ENCODE peak calls at places on chromosome 22, in seven cellular contexts. One of them, this sample, is unnamed.

GRCh38 chr22:26484360-26484706 is 656 bp downstream of the SRRD start:
- DNase-seq in CD4-positive, alpha-beta T cell: no peak
- DNase-seq in brain microvascular endothelial cell: no peak
- DNase-seq in lung: no peak
- DNase-seq in fibroblast of mammary gland: peak
- DNase-seq in glutamatergic neuron: no peak
- DNase-seq in progenitor cell of endocrine pancreas: no peak
- DNase-seq in this sample: no peak

GRCh38 chr22:37485714-37486223 is 415 bp downstream of the MFNG start:
- DNase-seq in glutamatergic neuron: no peak
- DNase-seq in progenitor cell of endocrine pancreas: no peak
- DNase-seq in lung: no peak
- DNase-seq in fibroblast of mammary gland: no peak
- DNase-seq in brain microvascular endothelial cell: no peak
- DNase-seq in CD4-positive, alpha-beta T cell: no peak
- DNase-seq in this sample: no peak

GRCh38 chr22:30884211-30885000 is 84.2 kb downstream of the MORC2 start:
- DNase-seq in fibroblast of mammary gland: no peak
- DNase-seq in brain microvascular endothelial cell: no peak
- DNase-seq in progenitor cell of endocrine pancreas: no peak
- DNase-seq in CD4-positive, alpha-beta T cell: no peak
- DNase-seq in lung: no peak
- DNase-seq in glutamatergic neuron: peak
- DNase-seq in this sample: no peak

GRCh38 chr22:44672632-44673031 is 29.4 kb upstream of the PRR5 start:
- DNase-seq in fibroblast of mammary gland: no peak
- DNase-seq in lung: no peak
- DNase-seq in CD4-positive, alpha-beta T cell: no peak
- DNase-seq in glutamatergic neuron: no peak
- DNase-seq in brain microvascular endothelial cell: no peak
- DNase-seq in progenitor cell of endocrine pancreas: no peak
- DNase-seq in this sample: no peak

GRCh38 chr22:48959496-48959895 is 868.2 kb downstream of the BRD1 start:
- DNase-seq in progenitor cell of endocrine pancreas: peak
- DNase-seq in CD4-positive, alpha-beta T cell: no peak
- DNase-seq in lung: no peak
- DNase-seq in brain microvascular endothelial cell: no peak
- DNase-seq in glutamatergic neuron: no peak
- DNase-seq in fibroblast of mammary gland: no peak
- DNase-seq in this sample: peak

GRCh38 chr22:33000342-33001280 is 57.6 kb downstream of the SYN3 start:
- DNase-seq in progenitor cell of endocrine pancreas: peak
- DNase-seq in fibroblast of mammary gland: peak
- DNase-seq in brain microvascular endothelial cell: peak
- DNase-seq in lung: no peak
- DNase-seq in CD4-positive, alpha-beta T cell: peak
- DNase-seq in glutamatergic neuron: peak
- DNase-seq in this sample: peak

GRCh38 chr22:37427128-37427710 is at the start of gene ELFN2:
- DNase-seq in lung: no peak
- DNase-seq in glutamatergic neuron: peak
- DNase-seq in CD4-positive, alpha-beta T cell: no peak
- DNase-seq in brain microvascular endothelial cell: no peak
- DNase-seq in progenitor cell of endocrine pancreas: no peak
- DNase-seq in fibroblast of mammary gland: no peak
- DNase-seq in this sample: no peak

GRCh38 chr22:48754611-48755331 is 1072.9 kb downstream of the BRD1 start:
- DNase-seq in progenitor cell of endocrine pancreas: no peak
- DNase-seq in brain microvascular endothelial cell: no peak
- DNase-seq in fibroblast of mammary gland: no peak
- DNase-seq in lung: peak
- DNase-seq in glutamatergic neuron: peak
- DNase-seq in CD4-positive, alpha-beta T cell: no peak
- DNase-seq in this sample: peak

GRCh38 chr22:29143848-29144785 is 61.6 kb upstream of the EMID1 start:
- DNase-seq in CD4-positive, alpha-beta T cell: no peak
- DNase-seq in brain microvascular endothelial cell: no peak
- DNase-seq in fibroblast of mammary gland: no peak
- DNase-seq in glutamatergic neuron: no peak
- DNase-seq in lung: no peak
- DNase-seq in progenitor cell of endocrine pancreas: no peak
- DNase-seq in this sample: no peak

GRCh38 chr22:22342697-22343602 is 98.4 kb downstream of the VPREB1 start:
- DNase-seq in glutamatergic neuron: peak
- DNase-seq in fibroblast of mammary gland: peak
- DNase-seq in progenitor cell of endocrine pancreas: peak
- DNase-seq in brain microvascular endothelial cell: no peak
- DNase-seq in lung: peak
- DNase-seq in CD4-positive, alpha-beta T cell: peak
- DNase-seq in this sample: no peak

GRCh38 chr22:42769238-42769573 is 48.5 kb upstream of the A4GALT start:
- DNase-seq in lung: no peak
- DNase-seq in glutamatergic neuron: no peak
- DNase-seq in brain microvascular endothelial cell: no peak
- DNase-seq in CD4-positive, alpha-beta T cell: no peak
- DNase-seq in fibroblast of mammary gland: no peak
- DNase-seq in progenitor cell of endocrine pancreas: no peak
- DNase-seq in this sample: no peak

GRCh38 chr22:17788528-17789378 is 14.5 kb upstream of the BID start:
- DNase-seq in glutamatergic neuron: no peak
- DNase-seq in brain microvascular endothelial cell: no peak
- DNase-seq in fibroblast of mammary gland: no peak
- DNase-seq in lung: no peak
- DNase-seq in CD4-positive, alpha-beta T cell: no peak
- DNase-seq in progenitor cell of endocrine pancreas: no peak
- DNase-seq in this sample: no peak

GRCh38 chr22:37378642-37379058 is 48.6 kb downstream of the ELFN2 start:
- DNase-seq in CD4-positive, alpha-beta T cell: no peak
- DNase-seq in brain microvascular endothelial cell: no peak
- DNase-seq in lung: no peak
- DNase-seq in fibroblast of mammary gland: no peak
- DNase-seq in progenitor cell of endocrine pancreas: no peak
- DNase-seq in glutamatergic neuron: no peak
- DNase-seq in this sample: no peak

GRCh38 chr22:17422736-17423343 is 53.6 kb downstream of the CECR2 start:
- DNase-seq in glutamatergic neuron: no peak
- DNase-seq in brain microvascular endothelial cell: no peak
- DNase-seq in fibroblast of mammary gland: no peak
- DNase-seq in CD4-positive, alpha-beta T cell: no peak
- DNase-seq in lung: no peak
- DNase-seq in progenitor cell of endocrine pancreas: no peak
- DNase-seq in this sample: no peak

GRCh38 chr22:22800716-22801115 is 86.9 kb upstream of the IGLL5 start:
- DNase-seq in progenitor cell of endocrine pancreas: no peak
- DNase-seq in fibroblast of mammary gland: peak
- DNase-seq in lung: peak
- DNase-seq in CD4-positive, alpha-beta T cell: no peak
- DNase-seq in brain microvascular endothelial cell: no peak
- DNase-seq in glutamatergic neuron: no peak
- DNase-seq in this sample: no peak

GRCh38 chr22:26713823-26714449 is 56.5 kb downstream of the MIAT start:
- DNase-seq in glutamatergic neuron: no peak
- DNase-seq in brain microvascular endothelial cell: peak
- DNase-seq in fibroblast of mammary gland: peak
- DNase-seq in lung: no peak
- DNase-seq in CD4-positive, alpha-beta T cell: no peak
- DNase-seq in progenitor cell of endocrine pancreas: no peak
- DNase-seq in this sample: no peak

GRCh38 chr22:38705235-38706100 is at the start of gene GTPBP1:
- DNase-seq in CD4-positive, alpha-beta T cell: peak
- DNase-seq in progenitor cell of endocrine pancreas: peak
- DNase-seq in lung: peak
- DNase-seq in fibroblast of mammary gland: peak
- DNase-seq in glutamatergic neuron: peak
- DNase-seq in brain microvascular endothelial cell: peak
- DNase-seq in this sample: peak
- TF ChIP-seq CTCF in CD4-positive, alpha-beta T cell: peak
- TF ChIP-seq CTCF in progenitor cell of endocrine pancreas: no peak
- TF ChIP-seq CTCF in lung: no peak
- TF ChIP-seq CTCF in fibroblast of mammary gland: no peak
- TF ChIP-seq CTCF in glutamatergic neuron: no peak
- TF ChIP-seq CTCF in brain microvascular endothelial cell: peak
- TF ChIP-seq CTCF in this sample: peak

DNA sequence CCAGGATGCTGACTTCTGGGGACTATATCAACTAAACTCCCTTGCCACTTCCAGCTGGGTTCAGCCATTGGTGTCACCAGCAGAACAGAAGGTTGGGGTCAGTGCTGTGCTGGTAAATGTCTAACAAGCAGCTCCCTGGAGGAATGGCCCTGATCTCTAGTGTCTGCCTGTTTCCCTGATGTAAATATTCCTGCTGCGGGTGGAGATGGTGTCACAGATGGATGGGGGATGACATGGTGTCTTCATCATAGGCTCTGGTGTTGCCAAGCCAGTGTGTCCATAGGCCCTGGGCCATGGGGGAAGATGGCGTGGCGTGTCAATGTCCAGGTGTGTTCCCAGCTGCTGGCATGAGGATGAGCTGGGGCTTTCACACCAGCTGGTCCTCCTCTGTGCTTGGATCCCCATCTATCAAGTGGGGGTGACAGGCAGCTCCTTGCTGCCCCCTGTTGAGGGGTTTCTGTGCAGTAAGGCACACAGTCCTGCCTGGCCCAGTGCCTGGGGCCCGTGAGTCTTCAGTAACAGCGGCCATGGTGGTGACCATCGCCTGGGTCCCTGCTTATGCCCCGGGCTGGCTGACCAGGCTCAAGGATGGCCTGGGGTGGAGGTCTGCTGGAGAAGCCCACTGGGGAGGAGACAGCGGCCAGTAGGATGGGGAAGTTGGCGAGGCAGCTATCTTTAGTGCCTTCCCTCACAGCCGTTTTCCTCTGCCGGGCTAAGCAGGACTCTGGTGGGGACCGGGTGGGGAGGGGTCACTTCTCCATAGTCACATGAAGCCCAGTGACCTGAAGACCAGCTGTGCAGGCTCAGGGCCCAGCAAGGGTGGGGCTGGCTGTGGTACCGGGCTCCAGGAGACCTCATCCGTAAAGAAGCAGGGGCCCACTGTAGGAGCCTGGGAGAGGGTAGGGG is 12.7 kb downstream of the RPL3 start:
- DNase-seq in brain microvascular endothelial cell: no peak
- DNase-seq in progenitor cell of endocrine pancreas: no peak
- DNase-seq in lung: no peak
- DNase-seq in glutamatergic neuron: no peak
- DNase-seq in fibroblast of mammary gland: no peak
- DNase-seq in CD4-positive, alpha-beta T cell: peak
- DNase-seq in this sample: no peak
- TF ChIP-seq CTCF in brain microvascular endothelial cell: peak
- TF ChIP-seq CTCF in progenitor cell of endocrine pancreas: peak
- TF ChIP-seq CTCF in lung: peak
- TF ChIP-seq CTCF in glutamatergic neuron: no peak
- TF ChIP-seq CTCF in fibroblast of mammary gland: peak
- TF ChIP-seq CTCF in CD4-positive, alpha-beta T cell: peak
- TF ChIP-seq CTCF in this sample: peak

GRCh38 chr22:20798974-20799373 is 25.1 kb downstream of the SERPIND1 start:
- DNase-seq in glutamatergic neuron: no peak
- DNase-seq in lung: no peak
- DNase-seq in brain microvascular endothelial cell: no peak
- DNase-seq in fibroblast of mammary gland: no peak
- DNase-seq in CD4-positive, alpha-beta T cell: no peak
- DNase-seq in progenitor cell of endocrine pancreas: no peak
- DNase-seq in this sample: no peak
- TF ChIP-seq CTCF in glutamatergic neuron: no peak
- TF ChIP-seq CTCF in lung: no peak
- TF ChIP-seq CTCF in brain microvascular endothelial cell: no peak
- TF ChIP-seq CTCF in fibroblast of mammary gland: no peak
- TF ChIP-seq CTCF in CD4-positive, alpha-beta T cell: no peak
- TF ChIP-seq CTCF in progenitor cell of endocrine pancreas: no peak
- TF ChIP-seq CTCF in this sample: no peak

DNA sequence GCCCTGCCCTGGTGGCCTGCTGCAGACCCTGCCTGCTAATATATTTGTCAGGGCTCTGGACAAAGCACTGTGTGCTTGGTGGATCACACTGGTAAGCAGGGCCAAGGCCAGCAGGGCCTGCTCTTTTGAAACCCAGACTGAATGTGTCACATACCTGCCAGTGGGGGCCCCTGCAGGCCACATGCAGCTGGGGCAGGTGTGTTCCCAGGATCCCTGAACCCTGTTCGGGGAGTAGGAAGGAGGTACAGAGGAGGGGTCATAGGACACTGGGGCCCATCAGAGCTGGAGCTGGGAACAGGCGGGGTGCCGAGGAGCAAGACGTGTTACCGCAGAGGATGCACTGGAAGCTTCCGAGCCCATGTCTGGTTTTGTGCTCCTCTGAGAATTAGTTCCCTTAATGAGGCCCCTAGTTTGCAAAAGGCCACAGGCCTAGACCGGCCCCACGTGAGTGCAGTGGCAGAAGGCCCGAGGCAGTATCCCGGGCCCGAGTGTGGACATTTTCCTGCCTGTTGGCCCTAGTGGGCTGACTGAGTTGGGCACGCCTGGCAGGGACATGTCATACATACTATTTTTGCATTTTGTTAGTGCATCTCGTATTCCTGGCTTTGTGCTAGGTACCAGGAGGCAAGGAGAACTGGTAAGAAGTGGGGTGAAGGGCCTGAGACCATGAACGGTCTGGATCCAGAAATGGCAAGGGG is 11.2 kb upstream of the ACR start:
- DNase-seq in fibroblast of mammary gland: no peak
- DNase-seq in glutamatergic neuron: peak
- DNase-seq in progenitor cell of endocrine pancreas: no peak
- DNase-seq in brain microvascular endothelial cell: no peak
- DNase-seq in lung: no peak
- DNase-seq in CD4-positive, alpha-beta T cell: no peak
- DNase-seq in this sample: no peak
- TF ChIP-seq CTCF in fibroblast of mammary gland: no peak
- TF ChIP-seq CTCF in glutamatergic neuron: no peak
- TF ChIP-seq CTCF in progenitor cell of endocrine pancreas: no peak
- TF ChIP-seq CTCF in brain microvascular endothelial cell: no peak
- TF ChIP-seq CTCF in lung: no peak
- TF ChIP-seq CTCF in CD4-positive, alpha-beta T cell: no peak
- TF ChIP-seq CTCF in this sample: no peak

GRCh38 chr22:39559456-39560105 is 11.0 kb upstream of the CACNA1I start:
- DNase-seq in CD4-positive, alpha-beta T cell: no peak
- DNase-seq in glutamatergic neuron: peak
- DNase-seq in brain microvascular endothelial cell: no peak
- DNase-seq in progenitor cell of endocrine pancreas: peak
- DNase-seq in lung: no peak
- DNase-seq in fibroblast of mammary gland: no peak
- DNase-seq in this sample: no peak
- TF ChIP-seq CTCF in CD4-positive, alpha-beta T cell: no peak
- TF ChIP-seq CTCF in glutamatergic neuron: peak
- TF ChIP-seq CTCF in brain microvascular endothelial cell: peak
- TF ChIP-seq CTCF in progenitor cell of endocrine pancreas: peak
- TF ChIP-seq CTCF in lung: no peak
- TF ChIP-seq CTCF in fibroblast of mammary gland: peak
- TF ChIP-seq CTCF in this sample: peak

GRCh38 chr22:24133187-24133965 is 47.9 kb upstream of the SUSD2 start:
- DNase-seq in glutamatergic neuron: no peak
- DNase-seq in brain microvascular endothelial cell: no peak
- DNase-seq in lung: no peak
- DNase-seq in progenitor cell of endocrine pancreas: no peak
- DNase-seq in fibroblast of mammary gland: peak
- DNase-seq in CD4-positive, alpha-beta T cell: peak
- DNase-seq in this sample: no peak
- TF ChIP-seq CTCF in glutamatergic neuron: no peak
- TF ChIP-seq CTCF in brain microvascular endothelial cell: peak
- TF ChIP-seq CTCF in lung: peak
- TF ChIP-seq CTCF in progenitor cell of endocrine pancreas: no peak
- TF ChIP-seq CTCF in fibroblast of mammary gland: peak
- TF ChIP-seq CTCF in CD4-positive, alpha-beta T cell: peak
- TF ChIP-seq CTCF in this sample: peak